ENCODE peak calls at places on chromosomes 12 and 14, in seven cellular contexts. N, K, A, I, X, O and P are unnamed samples. For H3K4me1, the result is how much of the 10 kb centered on the place peaks cover.

GRCh38 chr12:89648211-89648930 is 60.3 kb downstream of the ATP2B1 start:
- DNase-seq in N (peak), A (no peak), I (no peak), O (no peak), X (peak), K (no peak), P (no peak)

GRCh38 chr14:63155511-63156189 is 48.6 kb upstream of the RHOJ start:
- DNase-seq in O (no peak), X (no peak), A (no peak), K (no peak), N (no peak), I (no peak), P (no peak)

GRCh38 chr14:74616507-74616906 is 4.5 kb upstream of the LTBP2 start:
- DNase-seq in A (peak), K (no peak), I (no peak), N (no peak), O (no peak), X (peak), P (no peak)

GRCh38 chr12:93966516-93967133 is 181.8 kb upstream of the PLXNC1 start:
- DNase-seq in X (no peak), A (no peak), O (no peak), N (no peak), K (no peak), I (no peak), P (no peak)

GRCh38 chr14:69675877-69676416 is 64.6 kb downstream of the SUSD6 start:
- DNase-seq in A (no peak), X (no peak), O (no peak), N (no peak), I (no peak), K (no peak), P (no peak)

GRCh38 chr12:44362947-44363346 is 513.2 kb downstream of the NELL2 start:
- DNase-seq in A (no peak), K (no peak), I (no peak), X (no peak), O (no peak), N (no peak), P (no peak)

GRCh38 chr14:59727073-59727661 is 143.4 kb downstream of the RTN1 start:
- DNase-seq in N (no peak), A (no peak), K (no peak), I (no peak), O (no peak), X (no peak), P (no peak)

GRCh38 chr12:67957383-67957782 is 31.9 kb upstream of the IFNG-AS1 start:
- DNase-seq in I (peak), A (no peak), K (no peak), N (no peak), O (no peak), X (no peak), P (no peak)

GRCh38 chr14:55274144-55274543 is 2.9 kb downstream of the FBXO34 start:
- DNase-seq in K (no peak), I (no peak), N (no peak), X (peak), A (no peak), O (no peak), P (no peak)

GRCh38 chr14:55446833-55447232 is 6.4 kb upstream of the TBPL2 start:
- DNase-seq in I (no peak), N (no peak), O (no peak), X (peak), K (peak), A (no peak), P (no peak)

GRCh38 chr12:123251403-123252076 is 18.3 kb downstream of the MTRFR start:
- DNase-seq in K (no peak), X (no peak), N (no peak), A (no peak), O (no peak), I (no peak), P (no peak)

GRCh38 chr14:88821378-88821777 is 3.1 kb upstream of the TTC8 start:
- DNase-seq in X (no peak), N (no peak), O (no peak), I (no peak), A (no peak), K (no peak), P (no peak)

GRCh38 chr12:69129014-69129413 is 110.4 kb upstream of the CPSF6 start:
- DNase-seq in N (no peak), K (no peak), O (no peak), I (no peak), X (no peak), A (no peak), P (no peak)

GRCh38 chr14:56648508-56649301 is 69.1 kb downstream of the TMEM260 start:
- DNase-seq in X (no peak), N (no peak), K (no peak), A (no peak), I (no peak), O (no peak), P (no peak)

GRCh38 chr12:109872-110271 is 43.3 kb downstream of the IQSEC3 start:
- DNase-seq in O (no peak), K (no peak), N (peak), A (no peak), X (no peak), I (no peak), P (no peak)

GRCh38 chr14:105300542-105301102 is at the start of gene BRF1:
- DNase-seq in N (peak), K (peak), O (peak), I (peak), X (peak), A (peak), P (peak)

GRCh38 chr12:128792881-128793280 is 30.9 kb downstream of the SLC15A4 start:
- DNase-seq in I (peak), A (no peak), O (no peak), X (no peak), N (no peak), K (no peak), P (no peak)

GRCh38 chr12:1179128-1179527 is 188.1 kb downstream of the ERC1 start:
- DNase-seq in I (no peak), N (no peak), X (no peak), K (no peak), O (peak), A (no peak), P (no peak)

GRCh38 chr12:27123642-27124041 is 41.3 kb upstream of the C12orf71 start:
- DNase-seq in K (no peak), X (peak), O (no peak), I (no peak), N (peak), A (no peak), P (no peak)

GRCh38 chr12:95731519-95731958 is 59.0 kb downstream of the NTN4 start:
- DNase-seq in I (no peak), A (no peak), K (no peak), N (no peak), X (no peak), O (no peak), P (no peak)

GRCh38 chr12:62575036-62575435 is 108.4 kb downstream of the MON2 start:
- DNase-seq in A (no peak), N (no peak), I (no peak), X (no peak), O (no peak), K (no peak), P (no peak)

GRCh38 chr14:100617715-100618693 is 30.8 kb upstream of the BEGAIN start:
- DNase-seq in I (no peak), X (no peak), A (no peak), K (peak), N (no peak), O (no peak), P (no peak)

GRCh38 chr12:130665753-130666152 is 50.3 kb downstream of the RIMBP2 start:
- DNase-seq in X (no peak), N (no peak), I (no peak), O (no peak), K (no peak), A (no peak), P (no peak)

GRCh38 chr12:130664252-130664651 is 51.8 kb downstream of the RIMBP2 start:
- DNase-seq in A (no peak), I (no peak), K (no peak), O (no peak), N (no peak), X (no peak), P (no peak)

GRCh38 chr12:130663510-130663909 is 52.6 kb downstream of the RIMBP2 start:
- DNase-seq in X (no peak), I (no peak), A (no peak), O (no peak), N (no peak), K (no peak), P (no peak)

GRCh38 chr12:130666645-130667044 is 49.5 kb downstream of the RIMBP2 start:
- DNase-seq in K (no peak), I (no peak), A (no peak), N (no peak), X (no peak), O (no peak), P (no peak)

GRCh38 chr12:130664772-130665171 is 51.3 kb downstream of the RIMBP2 start:
- DNase-seq in N (no peak), I (no peak), K (no peak), O (no peak), X (no peak), A (no peak), P (no peak)
- H3K4me1 ChIP-seq in N (under half), I (under half), K (under half), O (under half), X (under half), A (under half), P (under half)

DNA sequence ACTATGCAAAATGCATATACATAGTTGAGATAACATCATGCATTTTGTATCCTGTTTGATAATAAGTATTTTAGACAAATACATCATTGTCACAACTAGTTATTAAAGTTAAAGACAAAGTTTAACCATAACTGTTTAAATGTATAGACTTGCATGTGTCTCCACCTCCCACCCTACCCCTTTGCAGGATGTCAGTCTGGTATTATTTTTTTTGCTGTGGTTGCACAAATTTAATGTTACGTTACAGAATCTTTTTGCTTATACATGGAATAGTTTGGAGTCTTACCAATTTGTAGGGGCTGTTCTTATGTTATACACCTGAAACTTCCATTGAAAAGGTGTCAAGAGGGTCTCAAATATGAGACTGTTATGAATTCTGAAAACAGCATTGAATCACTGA is 5.6 kb downstream of the CHST11 start:
- DNase-seq in K (no peak), X (no peak), O (no peak), I (no peak), A (no peak), N (no peak), P (no peak)
- H3K4me1 ChIP-seq in K (under half), X (under half), O (under half), I (half or more), A (under half), N (under half), P (half or more)

GRCh38 chr14:24329736-24330135 is 5.1 kb downstream of the ADCY4 start:
- DNase-seq in I (peak), N (no peak), O (no peak), A (peak), X (no peak), K (no peak), P (peak)
- H3K4me1 ChIP-seq in I (half or more), N (under half), O (under half), A (under half), X (under half), K (under half), P (under half)

GRCh38 chr12:124400124-124400523 is 105.2 kb downstream of the RFLNA start:
- DNase-seq in K (no peak), A (no peak), I (no peak), O (no peak), N (no peak), X (no peak), P (no peak)

GRCh38 chr12:124399622-124400021 is 104.7 kb downstream of the RFLNA start:
- DNase-seq in A (no peak), K (peak), I (no peak), X (peak), N (peak), O (no peak), P (peak)

GRCh38 chr12:124403273-124403672 is 108.4 kb downstream of the RFLNA start:
- DNase-seq in X (no peak), I (no peak), N (no peak), O (no peak), K (peak), A (no peak), P (no peak)

GRCh38 chr12:124402281-124403066 is 107.6 kb downstream of the RFLNA start:
- DNase-seq in A (no peak), N (no peak), O (no peak), I (no peak), K (no peak), X (no peak), P (no peak)

GRCh38 chr12:124401563-124402180 is 106.8 kb downstream of the RFLNA start:
- DNase-seq in O (no peak), A (no peak), X (no peak), I (no peak), K (no peak), N (no peak), P (no peak)
- H3K4me1 ChIP-seq in O (under half), A (under half), X (under half), I (under half), K (under half), N (under half), P (under half)

DNA sequence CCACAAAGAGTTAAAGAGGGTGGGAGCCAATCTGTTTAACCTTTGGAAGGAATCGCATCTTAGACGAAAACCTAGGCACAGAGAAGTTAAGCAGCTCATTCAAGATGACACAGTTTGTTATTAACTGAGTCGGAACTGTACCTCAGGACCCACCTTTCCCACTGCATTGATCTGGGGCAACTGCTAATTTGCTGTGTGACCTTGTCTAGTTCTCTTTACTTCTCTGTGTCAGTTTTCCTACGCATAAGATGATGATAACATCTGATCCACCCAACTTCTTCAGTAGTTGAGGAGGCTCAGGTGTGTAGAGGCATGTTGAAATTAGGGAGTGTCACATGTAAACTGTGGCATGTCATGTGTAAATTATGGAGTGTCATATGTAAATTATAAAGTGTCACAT is 186.2 kb downstream of the ZFP36L1 start:
- DNase-seq in I (no peak), N (no peak), X (no peak), O (no peak), K (no peak), A (no peak), P (no peak)
- H3K4me1 ChIP-seq in I (under half), N (under half), X (under half), O (under half), K (under half), A (under half), P (under half)

DNA sequence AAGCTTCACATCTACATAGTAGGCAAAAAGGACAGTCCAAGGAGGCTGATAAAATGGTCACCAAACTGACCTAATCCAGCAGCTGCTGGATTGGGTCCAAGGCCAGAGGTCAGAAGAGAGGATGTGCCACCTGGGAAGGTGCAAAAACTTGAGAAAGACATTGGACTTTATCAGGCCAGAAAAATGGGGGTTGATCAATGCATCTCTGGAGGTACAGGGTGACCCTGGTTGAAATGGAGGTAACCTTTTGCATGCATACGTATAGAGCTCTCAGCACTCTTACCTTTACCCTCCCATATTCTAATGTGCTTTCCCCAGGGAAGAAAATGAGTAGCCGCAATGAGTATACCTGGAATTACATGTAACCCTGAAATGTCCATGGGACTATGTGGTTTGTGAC is 16.0 kb downstream of the BTG1 start:
- DNase-seq in K (no peak), A (no peak), N (no peak), X (no peak), I (no peak), O (no peak), P (no peak)
- H3K4me1 ChIP-seq in K (under half), A (half or more), N (under half), X (under half), I (half or more), O (under half), P (half or more)

DNA sequence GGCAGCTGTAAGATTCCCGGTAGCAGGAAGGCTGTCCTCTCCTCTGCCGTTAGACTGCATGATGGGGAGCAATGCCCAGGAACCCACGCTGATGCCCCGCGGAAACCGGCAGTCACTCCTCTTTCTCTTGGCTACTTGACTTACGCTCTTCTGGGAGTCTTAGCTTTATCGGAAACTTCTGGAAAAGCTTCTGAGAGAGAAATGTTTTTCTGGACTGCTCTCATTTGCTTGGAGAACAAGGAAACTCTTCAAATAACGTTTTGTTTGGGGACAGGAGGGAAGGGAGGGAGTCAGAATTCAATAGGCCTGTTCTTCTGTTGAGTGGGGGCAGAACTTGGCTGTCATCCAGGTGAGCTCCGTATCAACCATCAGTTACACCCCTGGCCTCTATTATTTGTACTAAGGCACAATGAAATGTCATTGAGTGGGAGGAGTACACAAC is 128.0 kb upstream of the MAX start:
- DNase-seq in O (peak), X (no peak), N (no peak), I (peak), A (peak), K (peak), P (peak)
- H3K4me1 ChIP-seq in O (under half), X (under half), N (under half), I (under half), A (half or more), K (under half), P (under half)

GRCh38 chr14:31692376-31692781 is 131.2 kb downstream of the NUBPL start:
- DNase-seq in K (no peak), O (no peak), A (no peak), N (no peak), I (no peak), X (peak), P (no peak)

GRCh38 chr14:31699809-31700208 is 138.6 kb downstream of the NUBPL start:
- DNase-seq in N (no peak), X (no peak), A (no peak), K (no peak), I (no peak), O (no peak), P (no peak)

GRCh38 chr14:31700282-31701074 is 139.3 kb downstream of the NUBPL start:
- DNase-seq in X (no peak), O (no peak), I (no peak), K (no peak), N (no peak), A (no peak), P (no peak)

DNA sequence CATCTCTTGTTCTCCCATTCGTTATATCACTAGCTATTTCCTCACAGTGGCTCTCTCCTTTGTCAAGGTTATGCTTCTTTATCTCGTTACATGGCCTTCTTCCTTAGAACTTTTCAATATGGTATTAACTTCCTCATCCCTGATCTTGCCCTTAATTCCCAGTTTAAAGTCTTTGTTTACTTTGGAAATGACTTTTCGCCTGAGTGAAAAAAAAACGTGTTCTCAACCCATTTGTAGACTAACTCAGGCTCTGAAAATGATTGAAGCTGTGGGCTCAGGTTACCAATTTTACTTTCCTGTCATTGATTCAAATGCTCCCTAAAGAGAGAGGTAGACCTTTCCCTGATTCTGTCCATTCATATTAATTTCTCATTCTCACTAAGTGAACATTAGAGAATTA is 135.2 kb downstream of the NUBPL start:
- DNase-seq in O (no peak), N (no peak), I (no peak), X (no peak), A (no peak), K (no peak), P (no peak)
- H3K4me1 ChIP-seq in O (under half), N (under half), I (under half), X (under half), A (under half), K (under half), P (under half)

DNA sequence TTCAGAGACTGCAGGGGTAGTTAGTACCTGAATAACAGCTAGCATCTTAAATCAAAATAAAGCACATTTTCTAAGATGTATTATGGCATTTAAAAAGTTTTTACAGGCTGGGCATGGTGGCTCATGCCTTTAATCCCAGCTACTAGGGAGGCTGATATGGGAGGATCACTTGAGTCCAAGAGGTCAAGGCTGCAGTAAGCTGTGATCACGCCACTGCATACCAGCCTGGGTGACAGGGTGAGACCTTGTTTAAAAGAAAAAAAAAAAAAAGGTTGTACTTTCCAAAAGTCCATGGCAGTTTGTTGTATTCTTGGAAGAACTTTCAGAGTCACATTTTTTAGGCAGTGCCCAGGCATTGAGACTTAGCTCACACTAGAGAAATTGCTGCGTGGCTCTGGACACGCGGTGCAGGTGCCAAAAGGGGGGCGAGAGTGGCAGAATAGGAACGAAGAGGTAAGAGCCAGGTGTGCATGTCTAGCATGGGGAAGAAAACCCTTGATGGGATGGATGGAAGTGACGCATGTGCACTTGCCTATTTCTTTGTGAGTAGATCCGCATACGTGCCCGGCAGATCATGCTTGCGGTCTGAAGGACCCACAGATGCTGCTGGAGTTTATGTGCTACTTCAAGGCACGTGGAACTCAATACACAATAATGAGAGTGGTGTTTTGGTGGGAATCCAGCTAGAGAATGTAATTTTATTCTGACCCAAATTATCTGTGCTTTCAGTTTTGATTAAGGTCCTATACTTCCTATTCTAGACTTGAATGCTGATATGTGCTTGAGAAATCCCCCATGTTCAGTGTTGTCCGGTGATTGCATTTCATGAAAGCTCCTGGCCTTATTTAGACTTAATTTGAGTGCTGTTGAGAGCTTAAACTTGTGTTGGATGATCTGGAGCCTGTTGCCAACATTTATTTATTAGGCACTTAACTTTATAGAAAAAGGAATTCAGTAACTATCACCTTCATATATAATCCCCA is 11.9 kb downstream of the ANKRD13A start:
- DNase-seq in K (no peak), O (no peak), X (no peak), A (no peak), N (no peak), I (no peak), P (no peak)
- H3K4me1 ChIP-seq in K (under half), O (under half), X (under half), A (under half), N (under half), I (under half), P (under half)